ENCODE peak calls at places on chromosomes 13 and 19, in five cellular contexts. F is upper lobe of left lung, Z is GM12878, Y is ovary, M is H1. G is an unnamed sample.

GRCh38 chr19:54507824-54508223 is 5.2 kb downstream of the LAIR2 start:
- DNase-seq in Z (no peak), M (no peak), F (no peak), Y (no peak), G (no peak)

GRCh38 chr19:5314012-5314906 is 26.4 kb downstream of the PTPRS start:
- DNase-seq in F (no peak), M (no peak), Z (no peak), Y (no peak), G (no peak)

GRCh38 chr13:27264181-27264580 is 6.4 kb upstream of the RASL11A start:
- DNase-seq in F (no peak), M (no peak), Z (no peak), Y (no peak), G (no peak)

GRCh38 chr19:14519860-14520407 is 1.7 kb upstream of the DNAJB1 start:
- DNase-seq in M (no peak), Z (no peak), F (no peak), Y (no peak), G (no peak)

GRCh38 chr13:95677564-95678386 is 836 bp downstream of the DNAJC3 start:
- DNase-seq in F (no peak), Z (no peak), M (no peak), Y (no peak), G (peak)

GRCh38 chr19:11089254-11090013 is at the start of gene LDLR:
- DNase-seq in Z (peak), F (peak), Y (peak), M (peak), G (peak)

GRCh38 chr13:39481493-39481892 is 121.5 kb downstream of the LHFPL6 start:
- DNase-seq in F (no peak), M (no peak), Y (no peak), Z (no peak), G (no peak)

GRCh38 chr13:50340566-50341287 is 325.5 kb downstream of the KCNRG start:
- DNase-seq in F (peak), Z (no peak), M (no peak), Y (no peak), G (no peak)

GRCh38 chr19:43759515-43759914 is 4.8 kb upstream of the SMG9 start:
- DNase-seq in Z (no peak), Y (no peak), F (no peak), M (no peak), G (no peak)

GRCh38 chr19:31574251-31574973 is 225.2 kb upstream of the TSHZ3 start:
- DNase-seq in F (no peak), Y (no peak), Z (no peak), M (no peak), G (no peak)

GRCh38 chr19:50428768-50429463 is 3.8 kb upstream of the MYBPC2 start:
- DNase-seq in Y (no peak), Z (no peak), F (peak), M (no peak), G (no peak)

GRCh38 chr19:55858401-55858800 is 22.1 kb downstream of the NLRP4 start:
- DNase-seq in Z (no peak), M (no peak), F (no peak), Y (no peak), G (no peak)

GRCh38 chr13:78372581-78372980 is 230.8 kb downstream of the POU4F1 start:
- DNase-seq in M (no peak), F (no peak), Y (no peak), Z (no peak), G (no peak)

GRCh38 chr19:8512115-8512967 is 1.6 kb downstream of the ZNF414 start:
- DNase-seq in M (peak), Z (no peak), F (peak), Y (peak), G (peak)

GRCh38 chr19:1467228-1467511 is 11.8 kb downstream of the C19orf25 start:
- DNase-seq in Z (no peak), F (no peak), Y (no peak), M (no peak), G (no peak)

GRCh38 chr19:18274776-18275356 is 614 bp upstream of the IQCN start:
- DNase-seq in F (peak), M (no peak), Z (no peak), Y (peak), G (peak)

GRCh38 chr13:24254151-24254810 is 55.1 kb upstream of the C1QTNF9 start:
- DNase-seq in M (no peak), Z (no peak), F (no peak), Y (no peak), G (no peak)

GRCh38 chr13:29853131-29853530 is 2.7 kb upstream of the UBL3 start:
- DNase-seq in M (no peak), Y (no peak), Z (no peak), F (no peak), G (no peak)

GRCh38 chr19:39203372-39204341 is at the start of gene SYCN:
- DNase-seq in Z (no peak), F (peak), M (no peak), Y (no peak), G (no peak)

GRCh38 chr19:38880076-38880881 is 2.2 kb upstream of the RINL start:
- DNase-seq in F (no peak), M (no peak), Z (no peak), Y (no peak), G (no peak)

GRCh38 chr13:58852076-58852475 is 1220.5 kb downstream of the PCDH17 start:
- DNase-seq in M (no peak), F (no peak), Y (no peak), Z (no peak), G (no peak)

GRCh38 chr13:28001837-28002473 is 13.5 kb upstream of the URAD start:
- DNase-seq in F (peak), Z (no peak), Y (no peak), M (no peak), G (no peak)

GRCh38 chr13:43316997-43317396 is 293.6 kb downstream of the DNAJC15 start:
- DNase-seq in M (no peak), Y (no peak), Z (no peak), F (no peak), G (no peak)

GRCh38 chr19:8445488-8446001 is 770 bp downstream of the HNRNPM start:
- DNase-seq in F (peak), Y (peak), Z (no peak), M (no peak), G (peak)

GRCh38 chr19:7769171-7769570 is 6.1 kb downstream of the CLEC4M start:
- DNase-seq in Y (no peak), Z (no peak), F (no peak), M (no peak), G (no peak)

GRCh38 chr19:29644179-29644578 is 21.1 kb upstream of the PLEKHF1 start:
- DNase-seq in Y (no peak), F (no peak), M (no peak), Z (no peak), G (no peak)

GRCh38 chr19:3556423-3556977 is 886 bp downstream of the MFSD12 start:
- DNase-seq in Z (no peak), M (peak), Y (no peak), F (no peak), G (no peak)

GRCh38 chr19:38547446-38547845 is 70.3 kb downstream of the MAP4K1 start:
- DNase-seq in Y (no peak), M (no peak), Z (peak), F (no peak), G (no peak)

GRCh38 chr13:105452895-105453294 is 1082.6 kb downstream of the EFNB2 start:
- DNase-seq in M (no peak), F (no peak), Z (no peak), Y (no peak), G (no peak)

GRCh38 chr19:2952953-2953481 is 8.2 kb upstream of the ZNF77 start:
- DNase-seq in Y (no peak), F (no peak), M (no peak), Z (no peak), G (peak)

GRCh38 chr13:76023644-76024043 is 387.5 kb downstream of the LMO7 start:
- DNase-seq in F (no peak), Y (no peak), Z (no peak), M (no peak), G (no peak)

GRCh38 chr13:98129059-98129741 is 13.7 kb upstream of the FARP1 start:
- DNase-seq in F (no peak), M (no peak), Z (no peak), Y (no peak), G (no peak)

GRCh38 chr19:19642506-19643157 is 825 bp downstream of the GMIP start:
- DNase-seq in Y (no peak), M (no peak), Z (no peak), F (no peak), G (peak)

GRCh38 chr19:23996549-23996948 is 81.9 kb downstream of the ZNF726 start:
- DNase-seq in Y (no peak), F (no peak), M (peak), Z (no peak), G (no peak)

GRCh38 chr13:51715613-51716012 is 88.3 kb downstream of the DHRS12 start:
- DNase-seq in F (no peak), Z (no peak), Y (no peak), M (no peak), G (no peak)

GRCh38 chr13:30551194-30551593 is 66.5 kb upstream of the USPL1 start:
- DNase-seq in M (no peak), Z (no peak), F (no peak), Y (no peak), G (no peak)

DNA sequence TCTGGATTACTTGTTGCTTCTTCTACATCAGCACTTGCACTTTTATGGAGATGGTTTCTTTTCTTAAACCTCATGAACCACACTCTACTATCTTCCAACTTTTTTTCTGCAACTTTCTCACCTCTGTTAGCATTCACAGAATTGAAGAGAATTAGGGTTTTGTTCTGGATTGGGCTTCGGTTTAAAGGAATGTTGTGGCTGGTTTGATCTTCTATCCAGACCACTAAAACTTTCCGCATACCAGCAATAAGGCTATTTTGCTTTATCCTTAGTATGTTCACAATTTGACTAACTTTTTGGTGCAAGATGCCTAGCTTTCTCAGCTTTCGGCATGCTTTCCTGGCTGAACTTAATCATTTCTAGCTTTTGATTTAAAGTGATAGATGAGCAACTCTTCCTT is 666.7 kb upstream of the MIR17HG start:
- DNase-seq in Z (no peak), F (no peak), M (no peak), Y (no peak), G (no peak)
- TF ChIP-seq EP300 in Z (no peak), F (no peak), M (no peak), Y (no peak), G (no peak)

DNA sequence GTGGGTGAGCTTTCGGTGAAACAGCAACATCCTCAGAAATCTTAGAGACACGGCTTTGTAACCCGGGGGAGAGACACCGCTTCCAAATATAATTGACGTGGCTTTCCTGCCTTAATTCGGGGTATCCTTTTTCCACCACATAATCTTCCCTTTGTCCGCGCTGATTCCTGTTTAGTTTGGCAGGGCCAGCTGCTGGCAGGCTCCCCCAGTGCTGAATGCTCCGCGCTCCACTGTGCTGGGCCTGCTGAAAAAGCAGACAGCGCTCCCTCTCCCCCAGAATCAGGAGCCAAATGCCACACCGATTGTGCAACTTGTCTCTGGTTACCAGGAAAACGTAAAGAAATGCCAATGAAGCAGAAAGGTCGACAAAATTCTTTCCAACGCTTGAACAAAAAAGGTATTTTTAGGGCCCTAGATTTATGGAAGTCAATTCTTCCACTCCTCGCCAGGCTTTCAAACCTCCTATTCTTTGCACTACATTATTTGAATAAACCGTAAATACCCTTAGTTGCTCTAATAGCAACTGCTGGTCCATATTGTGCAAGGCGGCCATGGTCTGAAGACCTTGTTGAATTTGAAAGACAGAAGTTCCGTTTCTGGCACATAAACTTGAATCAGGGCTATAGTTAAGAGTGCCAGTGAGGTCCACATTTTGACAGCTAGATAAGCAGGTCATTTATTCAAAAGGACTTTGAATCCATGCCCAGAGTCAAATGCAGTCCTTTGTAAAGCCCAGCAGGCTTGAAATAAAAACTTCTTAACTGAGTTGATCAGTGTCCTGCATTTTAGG is 206.7 kb upstream of the RFC3 start:
- DNase-seq in Y (peak), Z (no peak), F (no peak), M (no peak), G (peak)
- TF ChIP-seq EP300 in Y (no peak), Z (no peak), F (no peak), M (no peak), G (no peak)

GRCh38 chr13:69319659-69320058 is 788.0 kb upstream of the ATXN8OS start:
- DNase-seq in F (no peak), Z (no peak), M (no peak), Y (no peak), G (no peak)

DNA sequence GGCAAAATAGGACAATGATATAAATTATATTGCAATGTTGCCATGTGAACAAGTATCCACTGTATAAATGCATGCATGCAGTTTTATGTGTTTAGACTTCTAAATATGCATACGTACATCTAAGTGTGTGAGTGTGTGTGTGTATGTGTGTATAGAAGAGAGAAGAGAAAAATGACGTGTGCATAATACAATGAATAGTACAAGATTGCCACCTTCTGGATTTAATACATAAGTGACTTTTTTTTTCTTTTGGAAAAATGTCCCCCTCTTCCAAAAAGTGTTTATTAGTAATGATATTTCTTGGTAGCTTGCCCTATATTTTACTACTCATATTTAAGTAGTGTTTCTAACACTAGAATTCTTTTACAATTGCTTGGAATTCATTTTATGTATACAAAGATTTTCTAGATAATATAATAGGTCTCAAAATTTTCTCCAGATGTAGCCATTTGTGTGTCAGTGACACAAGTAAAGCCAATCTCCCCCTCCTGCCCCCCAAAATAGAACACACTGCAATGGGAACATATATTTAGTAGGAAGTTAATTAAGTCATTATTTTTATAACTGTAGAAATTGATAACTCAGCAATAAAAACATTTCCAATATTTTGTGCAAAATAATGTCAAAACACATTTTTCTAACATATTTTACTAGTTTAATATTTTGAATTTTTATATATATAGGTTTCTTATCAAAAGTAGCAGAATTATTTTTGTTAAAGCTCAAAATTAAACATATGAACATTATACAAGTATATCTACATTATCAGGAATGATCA is 783.3 kb upstream of the ATXN8OS start:
- DNase-seq in Y (no peak), Z (no peak), F (no peak), M (no peak), G (no peak)
- TF ChIP-seq EP300 in Y (no peak), Z (no peak), F (no peak), M (no peak), G (no peak)

GRCh38 chr13:20270163-20270865 is 38.2 kb upstream of the GJB6 start:
- DNase-seq in Z (no peak), F (no peak), Y (no peak), M (no peak), G (no peak)

GRCh38 chr13:20272104-20272503 is 40.0 kb upstream of the GJB6 start:
- DNase-seq in F (no peak), Z (no peak), M (no peak), Y (no peak), G (no peak)

GRCh38 chr13:20271441-20271840 is 39.3 kb upstream of the GJB6 start:
- DNase-seq in M (no peak), Z (no peak), Y (no peak), F (no peak), G (no peak)

GRCh38 chr13:20272571-20273171 is 40.6 kb upstream of the GJB6 start:
- DNase-seq in F (no peak), M (no peak), Z (no peak), Y (no peak), G (no peak)

GRCh38 chr13:20274466-20274865 is 42.3 kb upstream of the GJB6 start:
- DNase-seq in F (no peak), Y (no peak), M (no peak), Z (no peak), G (no peak)
- TF ChIP-seq EP300 in F (no peak), Y (no peak), M (no peak), Z (no peak), G (no peak)

DNA sequence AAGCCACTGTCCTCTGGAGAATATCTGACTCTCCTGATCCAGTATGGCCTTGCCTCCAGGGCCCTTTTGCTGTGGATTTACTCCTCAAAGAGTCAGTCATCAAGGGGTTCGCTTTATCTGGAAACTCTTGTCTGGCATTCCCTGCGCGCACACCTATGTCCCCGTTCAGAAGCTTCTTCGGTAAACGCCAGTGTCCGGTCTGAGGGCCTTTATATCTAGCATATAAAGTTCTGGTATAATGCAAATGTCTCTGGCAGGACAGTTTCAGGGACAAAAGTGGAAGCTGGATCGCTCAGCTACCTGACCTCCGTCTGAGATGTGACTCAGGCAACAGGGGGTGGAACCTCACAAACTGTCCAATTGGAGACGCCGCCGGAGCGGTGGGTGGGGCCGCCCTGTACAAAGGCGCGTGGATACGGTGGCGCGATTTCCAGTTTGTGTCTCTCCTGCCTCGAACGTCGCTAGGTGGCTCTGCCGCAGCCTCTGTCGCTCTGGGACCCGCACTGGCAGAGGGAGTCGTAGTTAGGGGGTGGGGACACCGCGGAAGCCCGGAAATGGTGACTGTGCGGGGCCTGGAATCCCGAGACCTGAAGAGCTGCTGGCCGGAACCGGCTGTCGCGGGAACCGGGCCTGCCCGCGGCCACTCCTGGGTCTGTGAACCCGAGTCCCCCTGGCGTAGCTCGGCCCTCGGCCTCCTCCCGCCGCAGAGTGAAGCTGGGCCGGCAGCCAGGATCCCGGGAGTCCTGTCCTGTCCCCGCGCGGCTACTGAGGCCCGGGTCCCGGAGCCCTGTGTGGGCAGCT is 10.6 kb upstream of the ZNF709 start:
- DNase-seq in Z (peak), Y (peak), F (peak), M (peak), G (peak)
- TF ChIP-seq EP300 in Z (no peak), Y (no peak), F (no peak), M (no peak), G (no peak)

GRCh38 chr19:17097593-17098126 is 22.1 kb downstream of the MYO9B start:
- DNase-seq in Z (no peak), F (no peak), Y (no peak), M (no peak), G (no peak)
- TF ChIP-seq EP300 in Z (no peak), F (no peak), Y (no peak), M (no peak), G (no peak)